ENCODE peak calls at places on chromosomes 1 and 21, in seven cellular contexts. J is dorsolateral prefrontal cortex, N is adrenal gland, A is fibroblast of villous mesenchyme, K is brain microvascular endothelial cell, Y is BJ, X is lower lobe of right lung. T is an unnamed sample.

GRCh38 chr1:78619029-78619428 is 1.2 kb upstream of the IFI44L start:
- DNase-seq in J (no peak), N (no peak), A (no peak), K (no peak), Y (no peak), X (no peak), T (peak; percentile 27)

GRCh38 chr1:80882552-80882951 is 918.2 kb upstream of the ADGRL2 start:
- DNase-seq in J (no peak), N (peak; percentile 25), A (peak; percentile 12), K (peak; percentile 59), Y (no peak), X (no peak), T (peak; percentile 75)

GRCh38 chr21:42818328-42818749 is 61.0 kb downstream of the WDR4 start:
- DNase-seq in J (peak; percentile 57), N (peak; percentile 72), A (peak; percentile 60), K (peak; percentile 41), Y (no peak), X (peak; percentile 78), T (peak; percentile 66)

GRCh38 chr1:94406446-94406845 is 11.7 kb upstream of the ABCD3 start:
- DNase-seq in J (no peak), N (no peak), A (peak; percentile 27), K (no peak), Y (no peak), X (no peak), T (no peak)

GRCh38 chr21:33899199-33899598 is 16.4 kb downstream of the ATP5PO start:
- DNase-seq in J (no peak), N (no peak), A (peak; percentile 24), K (no peak), Y (no peak), X (no peak), T (peak; percentile 35)

GRCh38 chr1:36517019-36517387 is 34.3 kb upstream of the CSF3R start:
- DNase-seq in J (no peak), N (no peak), A (no peak), K (no peak), Y (no peak), X (no peak), T (no peak)

GRCh38 chr1:27816921-27817630 is 13.5 kb upstream of the PPP1R8 start:
- DNase-seq in J (no peak), N (no peak), A (peak; percentile 79), K (peak; percentile 77), Y (peak; percentile 24), X (no peak), T (peak; percentile 79)

GRCh38 chr1:87402192-87403046 is 73.7 kb downstream of the LMO4 start:
- DNase-seq in J (no peak), N (no peak), A (peak; percentile 27), K (no peak), Y (peak; percentile 40), X (no peak), T (peak; percentile 45)

GRCh38 chr1:13513885-13514546 is at the start of gene LRRC38:
- DNase-seq in J (no peak), N (peak; percentile 63), A (no peak), K (no peak), Y (no peak), X (no peak), T (no peak)

GRCh38 chr1:219713981-219714381 is 101.1 kb upstream of the ZC3H11B start:
- DNase-seq in J (no peak), N (no peak), A (no peak), K (no peak), Y (no peak), X (no peak), T (peak; percentile 6)
- H3K4me3 ChIP-seq in J (no peak overlapping the region), N (no peak overlapping the region), A (no peak overlapping the region), K (no peak overlapping the region), Y (no peak overlapping the region), X (no peak overlapping the region), T (no peak overlapping the region)

GRCh38 chr21:15050588-15051377 is 14.0 kb downstream of the NRIP1 start:
- DNase-seq in J (no peak), N (no peak), A (no peak), K (no peak), Y (no peak), X (no peak), T (no peak)
- H3K4me3 ChIP-seq in J (no peak overlapping the region), N (no peak overlapping the region), A (no peak overlapping the region), K (no peak overlapping the region), Y (no peak overlapping the region), X (no peak overlapping the region), T (no peak overlapping the region)

GRCh38 chr1:157813269-157813668 is 6.7 kb downstream of the FCRL1 start:
- DNase-seq in J (no peak), N (no peak), A (no peak), K (no peak), Y (no peak), X (no peak), T (no peak)

GRCh38 chr1:157819886-157820285 is at the start of gene FCRL1:
- DNase-seq in J (no peak), N (no peak), A (no peak), K (no peak), Y (no peak), X (no peak), T (no peak)

GRCh38 chr1:157820299-157820698 is 379 bp upstream of the FCRL1 start:
- DNase-seq in J (no peak), N (no peak), A (no peak), K (no peak), Y (no peak), X (no peak), T (no peak)

GRCh38 chr1:157819215-157819614 is 705 bp downstream of the FCRL1 start:
- DNase-seq in J (no peak), N (no peak), A (no peak), K (no peak), Y (no peak), X (no peak), T (no peak)
- H3K4me3 ChIP-seq in J (no peak overlapping the region), N (no peak overlapping the region), A (no peak overlapping the region), K (no peak overlapping the region), Y (no peak overlapping the region), X (no peak overlapping the region), T (no peak overlapping the region)

DNA sequence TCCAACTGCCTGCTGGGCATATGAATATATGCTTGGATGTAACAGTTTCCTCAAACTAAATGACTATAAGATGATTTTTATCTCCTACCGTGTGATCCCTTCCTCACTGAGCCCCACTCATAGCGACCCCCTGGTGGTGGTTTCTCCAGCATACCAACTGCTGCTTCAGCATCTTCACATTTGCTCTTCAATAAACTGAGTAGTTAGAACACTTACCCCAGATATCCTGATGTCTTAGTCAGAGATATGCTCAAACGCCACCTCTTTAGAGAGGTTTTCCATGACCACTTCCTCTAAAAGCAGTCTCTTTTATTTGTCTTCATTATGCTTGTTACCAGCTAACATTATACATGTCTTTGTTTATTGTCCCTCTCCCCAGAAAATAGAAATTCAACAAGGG is 10.2 kb upstream of the HNRNPR start:
- DNase-seq in J (no peak), N (no peak), A (no peak), K (no peak), Y (no peak), X (no peak), T (no peak)
- H3K4me3 ChIP-seq in J (no peak overlapping the region), N (no peak overlapping the region), A (no peak overlapping the region), K (no peak overlapping the region), Y (no peak overlapping the region), X (no peak overlapping the region), T (no peak overlapping the region)

GRCh38 chr1:197521118-197521739 is 253.2 kb downstream of the CRB1 start:
- DNase-seq in J (no peak), N (no peak), A (peak; percentile 28), K (peak; percentile 34), Y (peak; percentile 8), X (no peak), T (peak; percentile 68)
- H3K4me3 ChIP-seq in J (no peak overlapping the region), N (no peak overlapping the region), A (no peak overlapping the region), K (no peak overlapping the region), Y (no peak overlapping the region), X (no peak overlapping the region), T (no peak overlapping the region)

GRCh38 chr1:202012544-202013478 is 2.4 kb downstream of the ELF3 start:
- DNase-seq in J (no peak), N (no peak), A (no peak), K (no peak), Y (no peak), X (no peak), T (no peak)
- H3K4me3 ChIP-seq in J (no peak overlapping the region), N (no peak overlapping the region), A (no peak overlapping the region), K (no peak overlapping the region), Y (no peak overlapping the region), X (peak overlapping the region; percentile 57), T (no peak overlapping the region)

GRCh38 chr1:188615321-188615720 is 1786.6 kb downstream of the PLA2G4A start:
- DNase-seq in J (no peak), N (no peak), A (no peak), K (no peak), Y (no peak), X (no peak), T (no peak)

GRCh38 chr1:188620236-188620635 is 1791.5 kb downstream of the PLA2G4A start:
- DNase-seq in J (no peak), N (no peak), A (no peak), K (no peak), Y (no peak), X (no peak), T (no peak)
- H3K4me3 ChIP-seq in J (no peak overlapping the region), N (no peak overlapping the region), A (no peak overlapping the region), K (no peak overlapping the region), Y (no peak overlapping the region), X (no peak overlapping the region), T (no peak overlapping the region)

DNA sequence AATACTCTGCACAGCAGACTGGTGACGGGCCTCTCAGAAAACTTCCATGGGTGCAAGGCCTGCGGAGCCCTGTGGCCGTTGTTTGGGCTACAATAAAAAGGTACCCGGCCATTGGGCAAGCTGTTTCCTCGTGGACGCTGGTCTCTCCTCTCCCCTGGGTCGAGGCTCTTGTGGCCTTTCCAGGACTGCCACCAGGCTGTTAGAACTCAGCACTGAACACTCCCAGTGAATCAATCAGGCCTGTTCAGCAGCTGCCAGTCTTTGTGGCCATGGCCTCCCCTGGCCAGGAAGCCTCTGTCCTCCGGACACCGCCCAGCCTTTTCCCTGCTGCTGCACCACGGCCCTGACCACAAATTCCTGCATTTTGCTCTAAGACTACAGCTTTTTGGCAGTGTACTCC is 33.0 kb upstream of the ACTRT2 start:
- DNase-seq in J (no peak), N (peak; percentile 5), A (no peak), K (no peak), Y (no peak), X (no peak), T (no peak)
- H3K4me3 ChIP-seq in J (no peak overlapping the region), N (no peak overlapping the region), A (no peak overlapping the region), K (no peak overlapping the region), Y (no peak overlapping the region), X (no peak overlapping the region), T (no peak overlapping the region)

GRCh38 chr1:223133301-223133823 is 9.7 kb downstream of the TLR5 start:
- DNase-seq in J (no peak), N (no peak), A (no peak), K (no peak), Y (no peak), X (no peak), T (no peak)
- H3K4me3 ChIP-seq in J (peak overlapping the region; percentile 61), N (peak overlapping the region; percentile 39), A (no peak overlapping the region), K (no peak overlapping the region), Y (no peak overlapping the region), X (peak overlapping the region; percentile 50), T (no peak overlapping the region)